ENCODE peak calls at places on chromosomes 5 and 9, in five cellular contexts. One of them, this sample, is unnamed.
A peak's percentile ranks its signal among the peaks of the same experiment; 100 is the strongest.

GRCh38 chr5:56264417-56265025 is 31.4 kb upstream of the ANKRD55 start:
- DNase-seq in cardiac muscle cell: peak; percentile 46
- DNase-seq in heart right ventricle: no peak
- DNase-seq in CD8-positive, alpha-beta memory T cell: no peak
- DNase-seq in K562: peak; percentile 62
- DNase-seq in this sample: no peak

GRCh38 chr9:131255731-131256197 is 20.5 kb downstream of the FAM78A start:
- DNase-seq in cardiac muscle cell: no peak
- DNase-seq in heart right ventricle: no peak
- DNase-seq in CD8-positive, alpha-beta memory T cell: no peak
- DNase-seq in K562: no peak
- DNase-seq in this sample: no peak

GRCh38 chr9:134377976-134378375 is 51.7 kb downstream of the RXRA start:
- DNase-seq in cardiac muscle cell: no peak
- DNase-seq in heart right ventricle: peak; percentile 51
- DNase-seq in CD8-positive, alpha-beta memory T cell: no peak
- DNase-seq in K562: no peak
- DNase-seq in this sample: peak; percentile 84

GRCh38 chr9:85430659-85431370 is 310.9 kb downstream of the AGTPBP1 start:
- DNase-seq in cardiac muscle cell: no peak
- DNase-seq in heart right ventricle: peak; percentile 44
- DNase-seq in CD8-positive, alpha-beta memory T cell: no peak
- DNase-seq in K562: no peak
- DNase-seq in this sample: peak; percentile 6

GRCh38 chr9:131525643-131526565 is 5.2 kb downstream of the UCK1 start:
- DNase-seq in cardiac muscle cell: no peak
- DNase-seq in heart right ventricle: no peak
- DNase-seq in CD8-positive, alpha-beta memory T cell: no peak
- DNase-seq in K562: no peak
- DNase-seq in this sample: no peak

GRCh38 chr5:160601045-160601444 is 179.4 kb downstream of the PTTG1 start:
- DNase-seq in cardiac muscle cell: no peak
- DNase-seq in heart right ventricle: no peak
- DNase-seq in CD8-positive, alpha-beta memory T cell: no peak
- DNase-seq in K562: no peak
- DNase-seq in this sample: no peak

GRCh38 chr9:14031015-14031414 is 282.9 kb downstream of the NFIB start:
- DNase-seq in cardiac muscle cell: peak; percentile 61
- DNase-seq in heart right ventricle: peak; percentile 47
- DNase-seq in CD8-positive, alpha-beta memory T cell: no peak
- DNase-seq in K562: peak; percentile 7
- DNase-seq in this sample: no peak

GRCh38 chr9:119556129-119556875 is 187.1 kb upstream of the BRINP1 start:
- DNase-seq in cardiac muscle cell: peak; percentile 82
- DNase-seq in heart right ventricle: peak; percentile 61
- DNase-seq in CD8-positive, alpha-beta memory T cell: no peak
- DNase-seq in K562: peak; percentile 48
- DNase-seq in this sample: peak; percentile 30

GRCh38 chr5:31638748-31639418 is at the start of gene PDZD2:
- DNase-seq in cardiac muscle cell: peak; percentile 94
- DNase-seq in heart right ventricle: peak; percentile 89
- DNase-seq in CD8-positive, alpha-beta memory T cell: peak; percentile 54
- DNase-seq in K562: peak; percentile 76
- DNase-seq in this sample: peak; percentile 35

GRCh38 chr5:143148461-143149170 is 254.9 kb downstream of the NR3C1 start:
- DNase-seq in cardiac muscle cell: no peak
- DNase-seq in heart right ventricle: no peak
- DNase-seq in CD8-positive, alpha-beta memory T cell: no peak
- DNase-seq in K562: no peak
- DNase-seq in this sample: no peak

GRCh38 chr5:57736716-57737115 is 254.1 kb upstream of the ACTBL2 start:
- DNase-seq in cardiac muscle cell: no peak
- DNase-seq in heart right ventricle: no peak
- DNase-seq in CD8-positive, alpha-beta memory T cell: no peak
- DNase-seq in K562: no peak
- DNase-seq in this sample: no peak

GRCh38 chr5:35313296-35313695 is 83.0 kb upstream of the PRLR start:
- DNase-seq in cardiac muscle cell: no peak
- DNase-seq in heart right ventricle: no peak
- DNase-seq in CD8-positive, alpha-beta memory T cell: no peak
- DNase-seq in K562: no peak
- DNase-seq in this sample: no peak

GRCh38 chr9:34171753-34172535 is 6.9 kb upstream of the UBAP1 start:
- DNase-seq in cardiac muscle cell: no peak
- DNase-seq in heart right ventricle: no peak
- DNase-seq in CD8-positive, alpha-beta memory T cell: peak; percentile 21
- DNase-seq in K562: no peak
- DNase-seq in this sample: no peak

GRCh38 chr9:135978650-135979461 is 17.7 kb upstream of the UBAC1 start:
- DNase-seq in cardiac muscle cell: no peak
- DNase-seq in heart right ventricle: no peak
- DNase-seq in CD8-positive, alpha-beta memory T cell: peak; percentile 39
- DNase-seq in K562: no peak
- DNase-seq in this sample: no peak

GRCh38 chr9:5455181-5455580 is 4.8 kb downstream of the CD274 start:
- DNase-seq in cardiac muscle cell: no peak
- DNase-seq in heart right ventricle: no peak
- DNase-seq in CD8-positive, alpha-beta memory T cell: no peak
- DNase-seq in K562: no peak
- DNase-seq in this sample: no peak

GRCh38 chr9:2017459-2018161 is 2.5 kb downstream of the SMARCA2 start:
- DNase-seq in cardiac muscle cell: peak; percentile 63
- DNase-seq in heart right ventricle: peak; percentile 80
- DNase-seq in CD8-positive, alpha-beta memory T cell: peak; percentile 76
- DNase-seq in K562: peak; percentile 65
- DNase-seq in this sample: no peak

GRCh38 chr9:2019723-2020122 is 4.6 kb downstream of the SMARCA2 start:
- DNase-seq in cardiac muscle cell: no peak
- DNase-seq in heart right ventricle: no peak
- DNase-seq in CD8-positive, alpha-beta memory T cell: no peak
- DNase-seq in K562: no peak
- DNase-seq in this sample: no peak

GRCh38 chr9:2017209-2017458 is 2.0 kb downstream of the SMARCA2 start:
- DNase-seq in cardiac muscle cell: no peak
- DNase-seq in heart right ventricle: peak; percentile 64
- DNase-seq in CD8-positive, alpha-beta memory T cell: no peak
- DNase-seq in K562: no peak
- DNase-seq in this sample: no peak

GRCh38 chr9:2018162-2018643 is 3.1 kb downstream of the SMARCA2 start:
- DNase-seq in cardiac muscle cell: no peak
- DNase-seq in heart right ventricle: no peak
- DNase-seq in CD8-positive, alpha-beta memory T cell: no peak
- DNase-seq in K562: no peak
- DNase-seq in this sample: no peak

DNA sequence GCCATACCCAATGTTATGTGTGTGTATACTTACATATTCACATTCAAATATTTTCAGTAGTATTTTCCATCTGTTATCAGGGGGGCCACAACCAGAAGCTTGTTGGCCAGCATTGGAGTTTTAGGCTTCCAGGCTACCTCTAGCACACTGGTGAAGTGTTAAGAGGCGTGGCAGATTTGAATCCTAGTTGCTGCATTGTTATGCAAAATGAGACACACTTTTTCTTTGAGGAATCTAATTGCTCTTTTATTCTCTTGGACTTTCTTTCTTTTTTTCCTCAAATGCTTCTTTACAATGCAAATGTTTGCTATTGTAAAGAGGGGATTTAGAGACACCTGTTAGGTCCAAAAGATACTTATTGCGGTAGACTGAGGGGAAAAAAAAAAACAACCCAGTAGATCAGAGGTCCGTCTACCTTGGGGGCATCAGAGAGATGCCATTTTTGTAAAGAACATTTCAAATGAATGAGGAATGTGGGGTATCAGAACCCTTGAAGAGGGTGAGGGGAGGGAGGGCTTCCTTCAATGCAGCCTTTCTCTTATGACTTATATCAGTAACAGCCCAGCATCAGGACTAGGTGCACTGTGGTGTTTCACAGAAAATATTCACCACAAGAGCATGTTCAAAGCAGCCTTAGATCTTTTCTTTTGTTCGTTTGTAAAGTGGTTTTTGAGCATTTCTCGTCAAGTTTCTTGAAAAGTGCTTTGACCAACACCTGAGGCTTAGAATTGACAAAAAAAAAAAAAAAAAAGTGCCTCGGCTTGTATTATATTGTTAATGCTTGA is 3.8 kb downstream of the SMARCA2 start:
- DNase-seq in cardiac muscle cell: no peak
- DNase-seq in heart right ventricle: no peak
- DNase-seq in CD8-positive, alpha-beta memory T cell: no peak
- DNase-seq in K562: peak; percentile 32
- DNase-seq in this sample: no peak
- H3K4me3 ChIP-seq in cardiac muscle cell: peak overlapping the region; percentile 67
- H3K4me3 ChIP-seq in heart right ventricle: peak overlapping the region; percentile 88
- H3K4me3 ChIP-seq in CD8-positive, alpha-beta memory T cell: peak overlapping the region; percentile 92
- H3K4me3 ChIP-seq in K562: peak overlapping the region; percentile 71
- H3K4me3 ChIP-seq in this sample: peak overlapping the region; percentile 80

GRCh38 chr9:31541626-31542025 is 842.8 kb upstream of the ACO1 start:
- DNase-seq in cardiac muscle cell: no peak
- DNase-seq in heart right ventricle: no peak
- DNase-seq in CD8-positive, alpha-beta memory T cell: no peak
- DNase-seq in K562: no peak
- DNase-seq in this sample: no peak

DNA sequence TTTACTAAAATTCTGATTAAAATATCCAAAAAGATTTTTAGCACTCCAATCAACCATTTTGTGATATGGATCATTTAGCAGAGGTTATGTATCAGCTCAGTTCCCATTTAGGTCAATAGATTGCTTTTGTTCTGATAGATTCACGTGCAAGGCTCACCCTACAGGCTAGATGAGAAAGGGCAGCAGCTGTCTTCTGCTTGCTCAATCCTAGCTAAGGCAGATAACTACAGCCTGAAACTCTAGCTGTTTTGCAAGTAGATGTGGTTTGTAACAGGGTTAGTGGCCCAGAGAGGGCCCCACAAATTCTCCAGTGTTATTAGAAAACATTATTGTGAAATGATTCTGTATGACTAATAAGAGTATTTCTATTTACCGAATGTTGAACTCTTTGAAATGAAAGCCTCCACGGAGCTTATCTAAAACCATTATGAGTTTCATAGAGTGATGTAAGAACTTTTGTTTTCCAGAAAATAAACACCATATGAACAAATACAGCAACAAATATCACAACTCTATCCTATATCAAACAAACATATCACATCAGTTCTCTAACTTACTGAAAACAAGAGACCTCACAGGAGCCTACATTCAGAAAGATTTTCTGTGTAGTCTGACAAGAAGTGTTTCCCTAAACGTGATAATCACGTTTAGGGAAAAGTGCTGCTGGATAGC is 841.9 kb upstream of the ACO1 start:
- DNase-seq in cardiac muscle cell: peak; percentile 32
- DNase-seq in heart right ventricle: no peak
- DNase-seq in CD8-positive, alpha-beta memory T cell: no peak
- DNase-seq in K562: no peak
- DNase-seq in this sample: no peak
- H3K4me3 ChIP-seq in cardiac muscle cell: no peak overlapping the region
- H3K4me3 ChIP-seq in heart right ventricle: no peak overlapping the region
- H3K4me3 ChIP-seq in CD8-positive, alpha-beta memory T cell: no peak overlapping the region
- H3K4me3 ChIP-seq in K562: no peak overlapping the region
- H3K4me3 ChIP-seq in this sample: no peak overlapping the region

GRCh38 chr9:95030344-95030743 is 287.2 kb downstream of the FANCC start:
- DNase-seq in cardiac muscle cell: no peak
- DNase-seq in heart right ventricle: no peak
- DNase-seq in CD8-positive, alpha-beta memory T cell: no peak
- DNase-seq in K562: no peak
- DNase-seq in this sample: no peak

GRCh38 chr9:95029720-95030119 is 287.8 kb downstream of the FANCC start:
- DNase-seq in cardiac muscle cell: no peak
- DNase-seq in heart right ventricle: no peak
- DNase-seq in CD8-positive, alpha-beta memory T cell: no peak
- DNase-seq in K562: no peak
- DNase-seq in this sample: no peak

GRCh38 chr9:95032580-95033298 is 284.8 kb downstream of the FANCC start:
- DNase-seq in cardiac muscle cell: peak; percentile 47
- DNase-seq in heart right ventricle: no peak
- DNase-seq in CD8-positive, alpha-beta memory T cell: no peak
- DNase-seq in K562: peak; percentile 9
- DNase-seq in this sample: no peak

GRCh38 chr9:95030920-95031662 is 286.4 kb downstream of the FANCC start:
- DNase-seq in cardiac muscle cell: no peak
- DNase-seq in heart right ventricle: no peak
- DNase-seq in CD8-positive, alpha-beta memory T cell: no peak
- DNase-seq in K562: no peak
- DNase-seq in this sample: no peak

DNA sequence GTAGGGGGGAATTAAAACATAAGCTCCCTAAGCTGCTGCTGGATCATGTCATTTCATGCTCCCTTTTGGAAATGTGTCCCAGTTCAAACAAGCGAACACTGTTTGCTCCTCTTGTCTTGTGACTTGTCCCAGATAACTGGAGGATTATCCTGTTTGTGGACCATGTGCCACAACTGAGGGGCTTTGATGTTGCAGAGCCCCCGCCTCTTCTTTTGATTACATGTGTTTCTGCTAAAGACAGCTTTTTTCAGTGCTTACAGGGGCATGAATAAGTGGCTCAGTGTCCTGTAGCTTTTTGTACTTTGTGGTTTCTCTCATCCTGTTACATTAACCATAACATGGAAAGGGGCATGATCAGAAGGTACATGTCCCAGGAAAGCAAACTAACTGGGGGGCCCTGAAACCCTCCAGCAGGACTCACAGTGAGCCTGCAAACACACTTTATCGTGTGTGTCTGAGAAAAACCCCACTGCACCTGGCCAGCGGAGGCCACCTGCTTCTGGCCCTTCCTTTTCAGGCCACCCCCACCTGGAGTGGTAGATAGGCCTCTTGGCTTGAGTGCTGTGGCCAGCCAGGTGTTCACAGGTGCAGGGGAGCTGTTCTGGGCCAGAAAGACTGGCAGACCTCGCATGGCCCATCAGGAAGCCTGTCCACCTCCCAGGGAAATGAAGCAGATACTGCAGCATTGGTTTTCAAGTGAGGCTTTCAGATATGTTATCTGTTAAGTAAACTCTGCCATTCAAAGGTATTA is 285.6 kb downstream of the FANCC start:
- DNase-seq in cardiac muscle cell: no peak
- DNase-seq in heart right ventricle: no peak
- DNase-seq in CD8-positive, alpha-beta memory T cell: no peak
- DNase-seq in K562: no peak
- DNase-seq in this sample: no peak
- H3K4me3 ChIP-seq in cardiac muscle cell: no peak overlapping the region
- H3K4me3 ChIP-seq in heart right ventricle: no peak overlapping the region
- H3K4me3 ChIP-seq in CD8-positive, alpha-beta memory T cell: no peak overlapping the region
- H3K4me3 ChIP-seq in K562: no peak overlapping the region
- H3K4me3 ChIP-seq in this sample: no peak overlapping the region

DNA sequence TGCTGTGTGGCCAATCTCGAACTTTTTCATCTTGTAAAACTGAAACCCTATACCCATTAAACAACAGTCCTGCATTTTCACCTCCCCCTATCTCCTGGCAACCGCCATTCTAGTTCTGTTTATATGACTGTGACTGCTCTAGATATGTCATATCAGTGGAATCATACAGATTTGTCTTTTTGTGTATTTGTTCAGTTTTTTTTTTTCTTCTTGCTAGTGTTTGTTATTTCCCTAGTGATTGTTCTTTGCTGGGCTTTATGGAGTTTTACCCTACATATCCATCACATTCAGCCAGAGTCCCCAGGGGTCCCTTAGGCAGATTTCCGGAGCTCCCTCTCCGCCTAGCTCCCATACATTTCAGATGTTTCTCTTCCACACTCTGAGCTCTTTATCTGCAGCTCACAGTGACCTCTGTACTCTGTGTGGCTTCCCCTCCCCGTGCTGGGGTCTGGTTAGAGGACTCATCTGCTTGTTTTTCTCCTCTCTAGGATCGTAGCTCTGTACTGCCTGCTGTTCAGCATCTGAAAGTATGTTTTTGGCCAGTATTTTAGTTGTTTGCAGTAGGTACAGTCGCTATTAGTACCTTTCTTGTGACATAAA is 25.1 kb upstream of the CARTPT start:
- DNase-seq in cardiac muscle cell: peak; percentile 53
- DNase-seq in heart right ventricle: no peak
- DNase-seq in CD8-positive, alpha-beta memory T cell: no peak
- DNase-seq in K562: peak; percentile 54
- DNase-seq in this sample: no peak
- H3K4me3 ChIP-seq in cardiac muscle cell: no peak overlapping the region
- H3K4me3 ChIP-seq in heart right ventricle: no peak overlapping the region
- H3K4me3 ChIP-seq in CD8-positive, alpha-beta memory T cell: no peak overlapping the region
- H3K4me3 ChIP-seq in K562: no peak overlapping the region
- H3K4me3 ChIP-seq in this sample: no peak overlapping the region

This sample was measured in LNCaP clone FGC.